ENCODE peak calls at places on chromosomes 5 and 9, in six cellular contexts. G is gastrocnemius medialis; M is CD8-positive, alpha-beta T cell; U is lung; Z is hepatocyte; O is heart left ventricle. P is an unnamed sample.

GRCh38 chr9:3332802-3333201 is 193.0 kb downstream of the RFX3 start:
- DNase-seq in G (no peak), M (no peak), U (no peak), Z (no peak), O (no peak), P (no peak)

GRCh38 chr5:146620663-146621051 is 104.7 kb upstream of the GPR151 start:
- DNase-seq in G (no peak), M (no peak), U (no peak), Z (no peak), O (no peak), P (no peak)

GRCh38 chr9:91948423-91949292 is 1.4 kb downstream of the ROR2 start:
- DNase-seq in G (no peak), M (no peak), U (peak; percentile 35), Z (peak; percentile 88), O (peak; percentile 32), P (no peak)

GRCh38 chr5:54531536-54531935 is 14.0 kb downstream of the SNX18 start:
- DNase-seq in G (no peak), M (no peak), U (no peak), Z (no peak), O (no peak), P (no peak)

GRCh38 chr9:129069128-129069824 is 11.6 kb upstream of the DOLPP1 start:
- DNase-seq in G (peak; percentile 75), M (peak; percentile 82), U (peak; percentile 41), Z (peak; percentile 54), O (peak; percentile 91), P (no peak)

GRCh38 chr9:35756275-35756742 is 2.2 kb upstream of the MSMP start:
- DNase-seq in G (no peak), M (no peak), U (peak; percentile 79), Z (peak; percentile 83), O (peak; percentile 70), P (no peak)

GRCh38 chr9:32906213-32906612 is 95.2 kb downstream of the APTX start:
- DNase-seq in G (no peak), M (no peak), U (no peak), Z (no peak), O (no peak), P (no peak)

GRCh38 chr5:153516503-153516902 is 26.0 kb downstream of the GRIA1 start:
- DNase-seq in G (no peak), M (no peak), U (no peak), Z (no peak), O (no peak), P (no peak)

GRCh38 chr5:154237376-154237743 is 46.8 kb downstream of the GALNT10 start:
- DNase-seq in G (no peak), M (no peak), U (no peak), Z (no peak), O (no peak), P (no peak)

GRCh38 chr9:134933076-134933659 is 15.5 kb upstream of the FCN1 start:
- DNase-seq in G (no peak), M (no peak), U (no peak), Z (no peak), O (no peak), P (no peak)

GRCh38 chr5:67193479-67193878 is 3.1 kb downstream of the CD180 start:
- DNase-seq in G (no peak), M (no peak), U (no peak), Z (no peak), O (no peak), P (no peak)

GRCh38 chr5:74995931-74996330 is 56.4 kb downstream of the GCNT4 start:
- DNase-seq in G (no peak), M (no peak), U (no peak), Z (no peak), O (no peak), P (no peak)

GRCh38 chr5:79552984-79553383 is 39.0 kb upstream of the HOMER1 start:
- DNase-seq in G (no peak), M (no peak), U (no peak), Z (no peak), O (no peak), P (no peak)

GRCh38 chr9:118059520-118060278 is 355.5 kb downstream of the TLR4 start:
- DNase-seq in G (no peak), M (no peak), U (no peak), Z (peak; percentile 72), O (peak; percentile 25), P (no peak)

GRCh38 chr5:172410839-172411238 is 43.5 kb downstream of the SH3PXD2B start:
- DNase-seq in G (no peak), M (no peak), U (no peak), Z (peak; percentile 28), O (no peak), P (no peak)

GRCh38 chr9:33155393-33155792 is 11.7 kb downstream of the B4GALT1 start:
- DNase-seq in G (no peak), M (no peak), U (no peak), Z (no peak), O (no peak), P (no peak)

GRCh38 chr5:123099514-123100151 is 10.6 kb downstream of the PRDM6 start:
- DNase-seq in G (no peak), M (no peak), U (no peak), Z (peak; percentile 45), O (no peak), P (no peak)

GRCh38 chr5:41707853-41708603 is 162.2 kb downstream of the OXCT1 start:
- DNase-seq in G (no peak), M (no peak), U (no peak), Z (no peak), O (no peak), P (peak; percentile 22)

GRCh38 chr5:111171-111570 is 19.2 kb downstream of the PLEKHG4B start:
- DNase-seq in G (no peak), M (no peak), U (no peak), Z (no peak), O (no peak), P (no peak)

GRCh38 chr5:163079618-163080017 is 357.8 kb upstream of the CCNG1 start:
- DNase-seq in G (no peak), M (no peak), U (no peak), Z (no peak), O (no peak), P (no peak)

GRCh38 chr9:85224729-85225128 is 517.0 kb downstream of the AGTPBP1 start:
- DNase-seq in G (no peak), M (no peak), U (no peak), Z (peak; percentile 31), O (no peak), P (no peak)

GRCh38 chr9:98391406-98391805 is 136.0 kb upstream of the TBC1D2 start:
- DNase-seq in G (no peak), M (no peak), U (no peak), Z (no peak), O (no peak), P (no peak)

GRCh38 chr5:129359450-129359849 is 100.6 kb upstream of the ADAMTS19 start:
- DNase-seq in G (no peak), M (no peak), U (no peak), Z (no peak), O (no peak), P (no peak)

GRCh38 chr9:87290241-87290700 is 207.4 kb upstream of the DAPK1 start:
- DNase-seq in G (no peak), M (no peak), U (no peak), Z (peak; percentile 27), O (no peak), P (no peak)

GRCh38 chr9:128091144-128091543 is 23.1 kb downstream of the SLC25A25 start:
- DNase-seq in G (peak; percentile 76), M (no peak), U (no peak), Z (peak; percentile 61), O (peak; percentile 82), P (peak; percentile 72)

GRCh38 chr9:87271696-87272477 is 225.8 kb upstream of the DAPK1 start:
- DNase-seq in G (no peak), M (no peak), U (no peak), Z (no peak), O (no peak), P (no peak)

GRCh38 chr9:5510360-5510931 is at the start of gene PDCD1LG2:
- DNase-seq in G (no peak), M (no peak), U (no peak), Z (no peak), O (no peak), P (no peak)

GRCh38 chr5:121516997-121517396 is 334.7 kb upstream of the FTMT start:
- DNase-seq in G (no peak), M (no peak), U (no peak), Z (no peak), O (no peak), P (no peak)

GRCh38 chr5:108481355-108481931 is 99.5 kb upstream of the FBXL17 start:
- DNase-seq in G (no peak), M (no peak), U (no peak), Z (peak; percentile 69), O (no peak), P (peak; percentile 11)

GRCh38 chr9:130905125-130905901 is 8.7 kb upstream of the QRFP start:
- DNase-seq in G (no peak), M (no peak), U (no peak), Z (no peak), O (no peak), P (no peak)

GRCh38 chr5:3317051-3317795 is 278.4 kb upstream of the IRX1 start:
- DNase-seq in G (no peak), M (no peak), U (no peak), Z (no peak), O (no peak), P (no peak)

GRCh38 chr9:85610074-85610855 is 131.5 kb downstream of the AGTPBP1 start:
- DNase-seq in G (no peak), M (no peak), U (no peak), Z (peak; percentile 81), O (no peak), P (peak; percentile 45)

GRCh38 chr5:177498013-177498847 is 826 bp upstream of the PDLIM7 start:
- DNase-seq in G (no peak), M (no peak), U (no peak), Z (peak; percentile 69), O (peak; percentile 69), P (no peak)
- H3K4me1 ChIP-seq in G (peaks cover 49% of the 10 kb centered on the region), M (peaks cover 27% of the 10 kb centered on the region), U (peaks cover 6% of the 10 kb centered on the region), Z (peaks cover 41% of the 10 kb centered on the region), O (peaks cover 34% of the 10 kb centered on the region), P (peaks cover 13% of the 10 kb centered on the region)

DNA sequence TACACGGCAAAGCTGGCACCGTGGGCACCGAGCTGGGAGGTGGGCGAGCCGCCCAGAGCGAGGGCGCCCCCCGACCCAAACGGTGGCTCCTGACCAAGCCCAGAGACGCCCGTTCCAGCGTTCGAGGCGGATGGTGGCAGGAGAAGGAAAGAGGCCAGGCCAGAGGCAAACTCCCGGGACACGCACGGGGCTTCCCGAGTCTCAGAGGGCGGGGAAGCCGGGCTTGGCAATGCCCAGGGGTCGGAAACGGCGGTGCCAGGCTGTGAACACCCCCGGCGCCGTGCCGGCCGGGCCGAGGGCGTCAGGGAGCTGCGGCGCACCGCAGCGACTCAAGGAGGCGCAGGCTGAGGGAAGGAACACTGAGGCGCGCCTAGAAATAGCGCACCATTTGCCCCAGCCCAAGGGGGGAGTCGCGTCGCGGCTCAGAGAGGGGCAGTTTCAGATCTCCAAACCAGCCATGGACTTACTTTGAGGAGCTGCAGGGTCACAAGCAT is 397 bp downstream of the SPRY4 start:
- DNase-seq in G (no peak), M (no peak), U (no peak), Z (no peak), O (no peak), P (no peak)
- H3K4me1 ChIP-seq in G (peaks cover 39% of the 10 kb centered on the region), M (peaks cover 34% of the 10 kb centered on the region), U (peaks cover 5% of the 10 kb centered on the region), Z (peaks cover 36% of the 10 kb centered on the region), O (peaks cover 10% of the 10 kb centered on the region), P (peaks cover 8% of the 10 kb centered on the region)

GRCh38 chr5:142324871-142325676 is at the start of gene SPRY4:
- DNase-seq in G (peak; percentile 79), M (peak; percentile 87), U (peak; percentile 92), Z (peak; percentile 98), O (peak; percentile 95), P (peak; percentile 91)
- H3K4me1 ChIP-seq in G (peaks cover 33% of the 10 kb centered on the region), M (peaks cover 34% of the 10 kb centered on the region), U (peaks cover under 1% of the 10 kb centered on the region), Z (peaks cover 30% of the 10 kb centered on the region), O (peaks cover 10% of the 10 kb centered on the region), P (peaks cover 8% of the 10 kb centered on the region)

GRCh38 chr5:124704594-124705284 is 41.7 kb downstream of the ZNF608 start:
- DNase-seq in G (no peak), M (no peak), U (no peak), Z (no peak), O (no peak), P (no peak)
- H3K4me1 ChIP-seq in G (peaks cover 66% of the 10 kb centered on the region), M (no peaks in the 10 kb centered on the region), U (peaks cover 32% of the 10 kb centered on the region), Z (peaks cover 60% of the 10 kb centered on the region), O (peaks cover 23% of the 10 kb centered on the region), P (peaks cover 13% of the 10 kb centered on the region)